ENCODE peak calls at places on chromosome 18, in nine cellular contexts. K, P, R, F, J, M, D, Q and L are unnamed samples.

GRCh38 chr18:48820483-48821250 is 130.1 kb downstream of the SMAD7 start:
- DNase-seq in K (no peak), P (no peak), R (no peak), F (no peak), J (no peak), M (no peak), D (no peak), Q (no peak), L (peak; percentile 79)

GRCh38 chr18:68735498-68736343 is 20.8 kb upstream of the TMX3 start:
- DNase-seq in K (peak; percentile 82), P (peak; percentile 37), R (peak; percentile 58), F (peak; percentile 28), J (peak; percentile 23), M (peak; percentile 61), D (no peak), Q (no peak), L (peak; percentile 85)

GRCh38 chr18:79736846-79737245 is 57.2 kb downstream of the CTDP1 start:
- DNase-seq in K (no peak), P (no peak), R (no peak), F (no peak), J (no peak), M (no peak), D (no peak), Q (no peak), L (no peak)

GRCh38 chr18:28176933-28177827 is at the start of gene CDH2:
- DNase-seq in K (peak; percentile 91), P (peak; percentile 59), R (peak; percentile 94), F (peak; percentile 77), J (no peak), M (peak; percentile 79), D (no peak), Q (no peak), L (no peak)

GRCh38 chr18:12336887-12337286 is 28.8 kb downstream of the TUBB6 start:
- DNase-seq in K (peak; percentile 36), P (peak; percentile 68), R (peak; percentile 93), F (peak; percentile 86), J (no peak), M (no peak), D (no peak), Q (no peak), L (no peak)

GRCh38 chr18:23822590-23823385 is 133.5 kb downstream of the LAMA3 start:
- DNase-seq in K (peak; percentile 63), P (peak; percentile 70), R (peak; percentile 87), F (no peak), J (no peak), M (no peak), D (no peak), Q (no peak), L (no peak)

GRCh38 chr18:49813071-49813320 is 337 bp downstream of the ACAA2 start:
- DNase-seq in K (peak; percentile 70), P (peak; percentile 29), R (peak; percentile 42), F (peak; percentile 24), J (no peak), M (peak; percentile 64), D (no peak), Q (peak; percentile 56), L (no peak)

GRCh38 chr18:62807406-62807805 is 92.1 kb downstream of the PHLPP1 start:
- DNase-seq in K (no peak), P (no peak), R (no peak), F (no peak), J (no peak), M (no peak), D (no peak), Q (no peak), L (no peak)

GRCh38 chr18:9681217-9681616 is 26.9 kb upstream of the RAB31 start:
- DNase-seq in K (no peak), P (no peak), R (no peak), F (no peak), J (no peak), M (no peak), D (no peak), Q (no peak), L (no peak)

GRCh38 chr18:4360221-4360715 is 94.8 kb downstream of the DLGAP1 start:
- DNase-seq in K (no peak), P (no peak), R (no peak), F (no peak), J (no peak), M (no peak), D (no peak), Q (no peak), L (no peak)

GRCh38 chr18:61825386-61825785 is 67.4 kb downstream of the RNF152 start:
- DNase-seq in K (peak; percentile 39), P (no peak), R (peak; percentile 66), F (no peak), J (no peak), M (no peak), D (no peak), Q (no peak), L (no peak)

GRCh38 chr18:7754725-7755181 is 187.6 kb downstream of the PTPRM start:
- DNase-seq in K (no peak), P (no peak), R (no peak), F (peak; percentile 94), J (no peak), M (no peak), D (no peak), Q (no peak), L (no peak)

GRCh38 chr18:13809025-13809384 is 14.9 kb upstream of the MC5R start:
- DNase-seq in K (no peak), P (no peak), R (no peak), F (no peak), J (no peak), M (no peak), D (no peak), Q (peak; percentile 84), L (no peak)

GRCh38 chr18:13808294-13809024 is 15.5 kb upstream of the MC5R start:
- DNase-seq in K (no peak), P (no peak), R (no peak), F (no peak), J (no peak), M (no peak), D (no peak), Q (no peak), L (no peak)

GRCh38 chr18:13801260-13801601 is 22.7 kb upstream of the MC5R start:
- DNase-seq in K (no peak), P (no peak), R (no peak), F (no peak), J (no peak), M (no peak), D (no peak), Q (no peak), L (no peak)

GRCh38 chr18:13800505-13801259 is 23.3 kb upstream of the MC5R start:
- DNase-seq in K (peak; percentile 51), P (peak; percentile 81), R (peak; percentile 44), F (peak; percentile 49), J (peak; percentile 55), M (peak; percentile 61), D (no peak), Q (peak; percentile 82), L (peak; percentile 85)

GRCh38 chr18:13804305-13804704 is 19.6 kb upstream of the MC5R start:
- DNase-seq in K (no peak), P (no peak), R (no peak), F (no peak), J (no peak), M (peak; percentile 64), D (no peak), Q (no peak), L (no peak)
- H3K27me3 ChIP-seq in K (peaks cover 9% of the 10 kb centered on the region), P (no peaks in the 10 kb centered on the region), R (no peaks in the 10 kb centered on the region), F (peaks cover 1% of the 10 kb centered on the region), J (no peaks in the 10 kb centered on the region), M (peaks cover 3% of the 10 kb centered on the region), D (no peaks in the 10 kb centered on the region), Q (no peaks in the 10 kb centered on the region), L (no peaks in the 10 kb centered on the region)

DNA sequence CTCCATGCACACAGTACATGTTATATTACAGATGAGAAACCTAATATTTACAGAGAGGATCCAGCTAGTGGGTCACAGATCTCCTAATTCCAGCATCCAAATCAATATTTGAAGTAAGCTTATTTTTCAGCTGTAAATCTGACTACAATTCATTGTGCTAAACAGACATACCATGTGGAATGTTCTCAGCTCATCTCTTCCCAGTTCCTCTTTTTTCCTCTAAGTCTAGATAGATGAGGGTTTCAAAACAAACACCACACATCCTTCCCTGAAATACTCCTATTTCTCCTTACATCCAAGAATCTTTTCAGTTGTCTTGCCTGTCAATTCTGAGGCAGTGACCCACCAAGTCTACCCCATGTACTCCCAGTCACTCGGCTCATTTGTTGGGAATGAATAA is 200.7 kb upstream of the PIK3C3 start:
- DNase-seq in K (no peak), P (no peak), R (no peak), F (no peak), J (no peak), M (no peak), D (no peak), Q (no peak), L (no peak)
- H3K4me1 ChIP-seq in K (no peaks in the 10 kb centered on the region), P (peaks cover 18% of the 10 kb centered on the region), R (no peaks in the 10 kb centered on the region), F (no peaks in the 10 kb centered on the region), J (no peaks in the 10 kb centered on the region), M (no peaks in the 10 kb centered on the region), D (peaks cover 14% of the 10 kb centered on the region), Q (no peaks in the 10 kb centered on the region), L (no peaks in the 10 kb centered on the region)

DNA sequence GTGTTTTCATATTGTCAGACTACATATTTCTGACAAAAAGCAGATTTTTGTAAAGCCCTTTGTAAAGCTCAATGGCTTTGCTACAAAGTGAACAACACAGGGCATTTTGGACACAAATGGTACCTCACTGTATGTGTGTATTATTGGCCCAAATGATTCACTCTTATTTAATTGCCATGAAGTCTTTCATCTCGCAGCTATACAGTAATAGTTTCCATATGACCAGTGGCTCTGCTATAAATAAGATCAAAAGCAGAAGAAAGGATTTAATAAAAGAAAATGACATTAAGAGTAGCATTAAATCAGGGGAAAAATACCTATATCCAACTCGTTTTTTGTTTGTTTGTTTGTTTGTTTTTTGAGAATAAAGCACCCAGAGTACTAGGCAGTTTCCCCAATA is 284.0 kb upstream of the CCDC68 start:
- DNase-seq in K (peak; percentile 41), P (no peak), R (no peak), F (no peak), J (no peak), M (no peak), D (no peak), Q (no peak), L (no peak)
- H3K9ac ChIP-seq in K (no peak overlapping the region), P (no peak overlapping the region), R (no peak overlapping the region), F (no peak overlapping the region), J (no peak overlapping the region), M (no peak overlapping the region), D (no peak overlapping the region), Q (no peak overlapping the region), L (no peak overlapping the region)

GRCh38 chr18:54712758-54713157 is 115.5 kb upstream of the RAB27B start:
- DNase-seq in K (no peak), P (peak; percentile 22), R (no peak), F (no peak), J (no peak), M (no peak), D (no peak), Q (peak; percentile 40), L (no peak)

GRCh38 chr18:54718436-54718773 is 109.9 kb upstream of the RAB27B start:
- DNase-seq in K (no peak), P (no peak), R (no peak), F (no peak), J (no peak), M (no peak), D (no peak), Q (no peak), L (no peak)

GRCh38 chr18:54713386-54713785 is 114.9 kb upstream of the RAB27B start:
- DNase-seq in K (no peak), P (no peak), R (no peak), F (no peak), J (no peak), M (no peak), D (no peak), Q (no peak), L (no peak)

GRCh38 chr18:54717673-54718435 is 110.4 kb upstream of the RAB27B start:
- DNase-seq in K (no peak), P (no peak), R (peak; percentile 43), F (no peak), J (no peak), M (no peak), D (no peak), Q (no peak), L (peak; percentile 70)

GRCh38 chr18:54716586-54716985 is 111.7 kb upstream of the RAB27B start:
- DNase-seq in K (no peak), P (no peak), R (no peak), F (no peak), J (no peak), M (no peak), D (no peak), Q (peak; percentile 41), L (no peak)
- H3K27me3 ChIP-seq in K (no peaks in the 10 kb centered on the region), P (no peaks in the 10 kb centered on the region), R (no peaks in the 10 kb centered on the region), F (no peaks in the 10 kb centered on the region), J (no peaks in the 10 kb centered on the region), M (no peaks in the 10 kb centered on the region), D (no peaks in the 10 kb centered on the region), Q (no peaks in the 10 kb centered on the region), L (no peaks in the 10 kb centered on the region)